ENCODE peak calls at places on chromosomes 11 and 22, in four cellular contexts. Q, T, K and S are unnamed samples.

GRCh38 chr11:33135768-33136443 is 25.4 kb downstream of the CSTF3 start:
- DNase-seq in Q (no peak), T (no peak), K (no peak), S (no peak)

GRCh38 chr11:22193348-22194051 is 615 bp downstream of the ANO5 start:
- DNase-seq in Q (no peak), T (no peak), K (peak; percentile 36), S (no peak)

GRCh38 chr22:43654271-43654670 is 157.8 kb downstream of the EFCAB6 start:
- DNase-seq in Q (no peak), T (no peak), K (no peak), S (no peak)

GRCh38 chr11:67996622-67997459 is 7.1 kb downstream of the UNC93B1 start:
- DNase-seq in Q (no peak), T (no peak), K (peak; percentile 98), S (no peak)

GRCh38 chr11:62552931-62553838 is 6.6 kb upstream of the AHNAK start:
- DNase-seq in Q (peak; percentile 96), T (peak; percentile 96), K (no peak), S (peak; percentile 83)

GRCh38 chr11:134355136-134355535 is 23.3 kb downstream of the GLB1L2 start:
- DNase-seq in Q (no peak), T (no peak), K (no peak), S (no peak)

GRCh38 chr22:40244586-40244985 is 66.9 kb downstream of the TNRC6B start:
- DNase-seq in Q (peak; percentile 50), T (no peak), K (no peak), S (no peak)

GRCh38 chr11:46120711-46121327 is 435 bp downstream of the PHF21A start:
- DNase-seq in Q (peak; percentile 82), T (peak; percentile 78), K (peak; percentile 50), S (peak; percentile 51)

GRCh38 chr22:39686776-39687525 is 116.4 kb downstream of the CACNA1I start:
- DNase-seq in Q (no peak), T (no peak), K (no peak), S (no peak)

GRCh38 chr22:21443057-21443734 is 24.0 kb upstream of the TMEM191C start:
- DNase-seq in Q (no peak), T (no peak), K (peak; percentile 8), S (no peak)

GRCh38 chr11:69009441-69010211 is 3.4 kb downstream of the MRGPRF start:
- DNase-seq in Q (no peak), T (no peak), K (no peak), S (no peak)

GRCh38 chr11:69011624-69012091 is 1.4 kb downstream of the MRGPRF start:
- DNase-seq in Q (no peak), T (no peak), K (no peak), S (no peak)

GRCh38 chr11:69012092-69013008 is 696 bp downstream of the MRGPRF start:
- DNase-seq in Q (no peak), T (peak; percentile 57), K (no peak), S (no peak)

GRCh38 chr11:69010361-69010891 is 2.6 kb downstream of the MRGPRF start:
- DNase-seq in Q (no peak), T (peak; percentile 16), K (no peak), S (no peak)

DNA sequence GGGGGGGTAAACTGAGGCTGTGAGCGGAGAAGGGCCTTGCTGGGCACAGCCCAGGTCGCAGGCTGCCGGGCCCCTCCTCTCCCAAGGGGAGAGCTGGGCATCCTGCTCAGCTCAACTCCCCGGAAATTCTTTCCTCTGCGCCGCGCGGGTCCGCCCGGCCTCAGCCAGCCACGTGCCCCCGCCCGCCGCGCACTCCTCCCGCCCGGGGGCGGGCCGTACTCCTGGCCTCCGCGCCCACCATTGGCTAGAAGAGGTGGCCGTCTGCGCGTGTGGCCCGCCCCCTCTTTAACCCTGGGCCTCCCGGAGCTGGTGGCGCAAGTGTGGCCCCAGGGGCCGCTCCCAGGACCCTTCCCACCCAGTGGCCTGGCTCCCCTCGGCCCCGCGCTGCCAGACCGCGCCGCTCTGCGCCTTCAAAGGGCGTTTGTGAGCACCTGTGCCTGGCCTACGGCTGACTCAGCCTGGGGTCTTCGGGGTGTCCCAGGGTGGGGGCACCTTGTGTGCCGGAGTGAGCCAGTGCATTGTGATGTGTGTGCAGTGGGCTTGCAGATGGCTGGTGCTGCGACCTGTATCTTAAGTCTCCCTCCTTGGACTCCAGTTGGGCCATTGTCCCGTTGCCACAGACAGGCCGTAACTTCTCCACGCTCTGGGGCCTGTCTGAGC is 2.0 kb downstream of the MRGPRF start:
- DNase-seq in Q (peak; percentile 73), T (peak; percentile 77), K (no peak), S (no peak)
- H3K4me3 ChIP-seq in Q (peak overlapping the region; percentile 21), T (peak overlapping the region; percentile 68), K (no peak overlapping the region), S (peak overlapping the region; percentile 21)

DNA sequence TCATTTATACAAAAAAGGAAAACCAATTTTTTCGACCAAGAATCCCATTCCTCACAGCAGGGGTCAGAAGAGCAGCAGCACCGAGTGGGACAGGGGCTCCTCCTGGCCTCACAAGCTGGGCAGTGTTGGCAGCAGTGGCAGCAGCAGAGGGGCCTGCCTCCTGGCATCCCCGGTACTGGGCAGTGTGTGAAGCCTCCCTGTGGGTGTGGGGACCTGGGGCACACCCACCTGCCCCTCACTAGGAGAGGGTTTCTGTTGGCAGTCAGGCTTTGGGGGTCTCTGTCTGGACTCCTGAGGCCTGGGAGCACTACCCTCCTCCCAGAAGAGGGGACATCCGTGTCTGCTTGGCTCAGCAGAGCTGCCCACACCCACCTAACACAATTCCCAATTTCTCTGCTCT is 67.8 kb downstream of the NECTIN1 start:
- DNase-seq in Q (no peak), T (no peak), K (no peak), S (no peak)
- H3K4me3 ChIP-seq in Q (no peak overlapping the region), T (no peak overlapping the region), K (no peak overlapping the region), S (no peak overlapping the region)

DNA sequence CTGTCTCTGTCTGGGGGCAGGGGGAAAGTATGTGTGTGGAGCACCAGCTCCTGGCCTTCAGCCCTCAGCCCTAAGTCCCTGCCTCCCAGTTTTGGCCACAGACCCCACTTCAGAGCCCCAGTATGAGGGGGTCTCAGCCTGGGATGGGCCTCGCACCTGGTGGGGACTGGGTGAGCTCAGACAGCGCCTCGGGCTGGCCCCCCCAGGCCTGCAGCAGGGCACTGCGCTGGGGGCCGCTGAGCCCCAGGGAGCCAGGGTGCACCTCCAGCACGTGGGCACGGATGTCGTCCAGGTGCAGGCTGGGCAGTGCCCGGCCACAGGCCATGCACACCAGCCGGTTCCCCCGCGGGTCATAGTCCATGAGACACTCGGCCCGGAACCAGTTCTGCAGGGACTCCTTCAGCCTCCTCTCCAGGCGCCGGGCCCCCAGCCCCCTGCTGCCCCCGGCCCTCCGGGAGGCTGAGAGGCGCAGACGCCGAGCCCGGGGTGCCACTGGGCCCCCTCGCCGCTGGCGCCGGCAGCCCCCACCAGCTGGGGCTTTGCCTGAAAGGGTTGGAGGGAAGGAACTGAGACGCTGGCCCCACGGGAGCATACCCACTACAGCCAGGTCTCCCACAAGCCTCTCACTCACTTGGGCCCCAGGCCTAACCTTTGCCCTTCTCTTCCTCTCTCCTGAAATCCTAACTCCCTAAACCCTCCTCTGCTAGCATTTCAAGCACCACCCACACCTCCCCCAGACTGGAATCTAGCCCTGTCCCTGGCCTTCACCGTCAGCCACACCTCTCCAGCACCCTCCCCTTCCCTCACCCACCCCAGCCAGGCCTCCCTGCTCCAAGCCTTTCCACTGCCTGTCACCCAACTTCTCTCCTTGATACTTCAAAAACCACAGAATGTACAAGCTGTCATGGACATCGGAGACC is 3.6 kb downstream of the ZFTA start:
- DNase-seq in Q (no peak), T (no peak), K (no peak), S (no peak)
- H3K4me3 ChIP-seq in Q (no peak overlapping the region), T (no peak overlapping the region), K (no peak overlapping the region), S (no peak overlapping the region)

GRCh38 chr11:63761870-63762661 is 6.5 kb downstream of the ZFTA start:
- DNase-seq in Q (no peak), T (no peak), K (no peak), S (no peak)

GRCh38 chr11:63764201-63764711 is 4.3 kb downstream of the ZFTA start:
- DNase-seq in Q (no peak), T (no peak), K (no peak), S (no peak)

GRCh38 chr11:63763506-63764200 is 4.9 kb downstream of the ZFTA start:
- DNase-seq in Q (peak; percentile 20), T (no peak), K (no peak), S (no peak)

GRCh38 chr11:63761173-63761572 is 7.4 kb downstream of the ZFTA start:
- DNase-seq in Q (no peak), T (no peak), K (no peak), S (no peak)

DNA sequence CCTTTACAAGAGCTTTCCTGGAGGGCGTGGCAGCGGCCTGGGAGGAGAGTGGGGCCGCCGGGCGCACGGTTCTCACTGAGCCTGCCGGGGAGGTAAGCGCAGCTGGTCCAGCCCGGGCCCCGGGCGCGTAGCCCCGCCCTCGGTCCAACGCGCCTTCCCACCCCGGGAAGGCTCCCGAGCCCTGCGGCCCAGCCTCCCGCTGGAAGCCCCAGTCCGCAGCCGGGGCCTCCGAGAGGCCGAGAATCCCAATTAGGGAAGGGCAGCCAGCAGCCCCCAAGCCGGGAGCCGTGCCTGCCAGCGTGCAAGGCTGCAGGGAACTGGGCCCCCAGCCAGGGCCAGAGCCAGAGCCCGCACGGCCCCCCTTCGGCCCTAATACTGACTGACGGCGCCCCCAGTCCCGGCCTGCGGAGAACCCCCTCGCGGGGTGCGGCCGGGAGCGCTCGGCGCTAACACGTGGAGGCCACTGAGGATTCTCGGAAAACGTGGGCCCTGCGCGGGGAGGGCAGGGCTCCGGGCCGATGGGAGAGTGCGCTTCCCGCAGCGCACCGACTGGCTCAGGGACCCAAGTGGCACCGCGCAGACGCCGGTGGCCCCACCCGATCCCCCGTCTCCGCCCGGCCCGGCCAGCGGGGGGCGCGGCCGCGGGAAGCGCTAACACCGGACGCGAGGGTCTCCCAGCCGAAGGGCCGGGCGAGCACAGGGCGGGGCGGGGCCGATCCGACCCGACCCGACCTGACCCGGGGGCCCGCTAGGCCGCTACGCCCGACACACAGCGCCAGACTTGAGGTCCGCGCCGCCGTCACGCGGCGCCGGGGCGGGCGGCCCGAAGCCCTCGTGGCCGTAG is 5.7 kb downstream of the ZFTA start:
- DNase-seq in Q (peak; percentile 56), T (no peak), K (peak; percentile 46), S (no peak)
- H3K4me3 ChIP-seq in Q (peak overlapping the region; percentile 28), T (no peak overlapping the region), K (peak overlapping the region; percentile 41), S (peak overlapping the region; percentile 38)

DNA sequence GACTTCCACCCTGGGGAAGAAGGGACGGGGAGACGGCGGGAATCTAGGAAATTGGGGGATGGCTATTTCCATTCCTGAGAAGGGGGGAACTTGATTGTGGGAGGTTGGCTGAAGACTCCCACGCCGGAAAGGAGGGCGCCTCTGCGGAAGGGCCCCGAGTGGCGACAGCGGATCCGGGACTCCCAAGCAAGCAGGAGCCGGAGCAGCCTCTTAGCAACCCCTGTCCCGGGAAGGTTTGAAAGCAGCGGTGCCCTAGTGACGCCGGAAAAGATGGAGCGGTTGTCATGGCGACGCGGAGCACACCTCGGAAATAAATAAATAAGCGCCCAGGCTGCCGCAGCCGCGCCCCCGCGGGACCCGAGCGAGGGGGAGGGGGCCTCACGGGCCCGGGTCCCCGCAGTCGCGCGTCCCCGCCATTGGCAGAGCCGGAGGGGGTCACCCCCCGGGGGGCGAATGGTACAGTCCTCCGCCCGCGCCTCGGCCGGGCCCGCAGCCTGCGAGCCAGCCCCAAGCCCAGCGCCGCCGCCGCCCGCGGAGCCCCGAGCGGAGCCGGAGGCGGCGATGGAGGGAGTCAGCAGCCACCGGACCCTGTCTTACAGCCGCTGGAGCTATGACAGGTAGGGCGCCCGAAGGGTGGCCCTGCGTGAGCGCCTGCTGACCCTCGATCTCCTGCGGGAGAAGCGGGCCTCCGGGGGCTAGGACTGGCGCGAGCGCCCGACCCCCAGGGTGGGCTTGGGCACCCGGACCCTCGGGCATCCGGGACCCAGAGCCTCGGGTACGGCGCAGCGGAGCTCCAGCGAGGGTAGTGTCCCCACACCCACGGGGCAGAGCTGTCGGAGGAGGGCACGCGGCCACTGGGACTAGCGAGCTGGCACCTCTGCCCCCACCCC is 31.9 kb downstream of the EIF3F start:
- DNase-seq in Q (peak; percentile 63), T (peak; percentile 69), K (peak; percentile 55), S (no peak)
- H3K4me3 ChIP-seq in Q (peak overlapping the region; percentile 47), T (peak overlapping the region; percentile 58), K (peak overlapping the region; percentile 70), S (peak overlapping the region; percentile 65)

GRCh38 chr11:205221-206001 is 1.8 kb downstream of the BET1L start:
- DNase-seq in Q (no peak), T (no peak), K (no peak), S (no peak)
- H3K4me3 ChIP-seq in Q (no peak overlapping the region), T (peak overlapping the region; percentile 70), K (no peak overlapping the region), S (peak overlapping the region; percentile 99)

GRCh38 chr11:64711944-64712306 is 11.1 kb downstream of the NRXN2 start:
- DNase-seq in Q (no peak), T (no peak), K (no peak), S (no peak)
- H3K4me3 ChIP-seq in Q (no peak overlapping the region), T (no peak overlapping the region), K (no peak overlapping the region), S (no peak overlapping the region)